ENCODE peak calls at places on chromosomes 2 and 18, in ten cellular contexts. A is substantia nigra; R is naive thymus-derived CD4-positive, alpha-beta T cell; Y is H9; J is endodermal cell; I is adrenal gland; X is PC-9; O is sigmoid colon; P is GM23248; V is OCI-LY7. U is an unnamed sample.

GRCh38 chr2:60383421-60384117 is 169.9 kb downstream of the BCL11A start:
- DNase-seq in A (no peak), R (no peak), Y (no peak), J (no peak), I (no peak), X (no peak), O (no peak), P (no peak), V (no peak), U (no peak)

GRCh38 chr2:241190291-241190981 is 2.0 kb downstream of the ANO7 start:
- DNase-seq in A (no peak), R (no peak), Y (peak; percentile 28), J (peak; percentile 54), I (no peak), X (no peak), O (no peak), P (no peak), V (no peak), U (no peak)

GRCh38 chr18:53056064-53056463 is 716.1 kb downstream of the DCC start:
- DNase-seq in A (no peak), R (no peak), Y (peak; percentile 37), J (peak; percentile 53), I (no peak), X (no peak), O (no peak), P (no peak), V (no peak), U (no peak)

GRCh38 chr2:150480241-150480640 is 7.2 kb downstream of the RND3 start:
- DNase-seq in A (no peak), R (no peak), Y (no peak), J (no peak), I (no peak), X (peak; percentile 78), O (peak; percentile 64), P (peak; percentile 85), V (no peak), U (peak; percentile 64)

GRCh38 chr2:202121532-202122166 is 48.6 kb downstream of the KIAA2012 start:
- DNase-seq in A (no peak), R (no peak), Y (no peak), J (no peak), I (no peak), X (no peak), O (no peak), P (no peak), V (no peak), U (no peak)

GRCh38 chr2:12167525-12168317 is 421.3 kb downstream of the LPIN1 start:
- DNase-seq in A (peak; percentile 68), R (no peak), Y (peak; percentile 54), J (peak; percentile 76), I (no peak), X (no peak), O (no peak), P (no peak), V (no peak), U (no peak)

GRCh38 chr18:23053756-23054457 is 81.4 kb upstream of the CABLES1 start:
- DNase-seq in A (no peak), R (no peak), Y (peak; percentile 87), J (peak; percentile 89), I (no peak), X (peak; percentile 80), O (no peak), P (peak; percentile 85), V (no peak), U (peak; percentile 13)

GRCh38 chr18:69528439-69528838 is 127.8 kb downstream of the DOK6 start:
- DNase-seq in A (no peak), R (no peak), Y (no peak), J (no peak), I (no peak), X (no peak), O (no peak), P (peak; percentile 20), V (no peak), U (no peak)

GRCh38 chr2:127024769-127025356 is 82.1 kb downstream of the BIN1 start:
- DNase-seq in A (peak; percentile 66), R (no peak), Y (peak; percentile 87), J (peak; percentile 94), I (no peak), X (no peak), O (peak; percentile 72), P (peak; percentile 70), V (no peak), U (peak; percentile 31)

GRCh38 chr2:217277646-217278048 is 417.8 kb upstream of the TNP1 start:
- DNase-seq in A (peak; percentile 43), R (no peak), Y (no peak), J (no peak), I (peak; percentile 41), X (peak; percentile 74), O (peak; percentile 83), P (peak; percentile 97), V (no peak), U (no peak)

GRCh38 chr18:79068299-79068945 is 772 bp upstream of the ATP9B start:
- DNase-seq in A (peak; percentile 44), R (no peak), Y (no peak), J (no peak), I (peak; percentile 27), X (no peak), O (no peak), P (peak; percentile 54), V (no peak), U (no peak)

GRCh38 chr2:98913916-98914712 is 21.9 kb downstream of the CRACDL start:
- DNase-seq in A (no peak), R (no peak), Y (no peak), J (peak; percentile 49), I (no peak), X (no peak), O (peak; percentile 50), P (no peak), V (no peak), U (peak; percentile 66)

GRCh38 chr2:98911376-98912154 is 24.5 kb downstream of the CRACDL start:
- DNase-seq in A (no peak), R (no peak), Y (no peak), J (peak; percentile 30), I (no peak), X (no peak), O (peak; percentile 60), P (peak; percentile 37), V (no peak), U (no peak)

GRCh38 chr2:98914713-98915580 is 21.1 kb downstream of the CRACDL start:
- DNase-seq in A (no peak), R (no peak), Y (no peak), J (peak; percentile 28), I (no peak), X (no peak), O (peak; percentile 45), P (no peak), V (no peak), U (no peak)

GRCh38 chr2:98912221-98912851 is 23.7 kb downstream of the CRACDL start:
- DNase-seq in A (no peak), R (no peak), Y (peak; percentile 26), J (peak; percentile 37), I (peak; percentile 79), X (no peak), O (peak; percentile 65), P (peak; percentile 96), V (no peak), U (peak; percentile 90)

GRCh38 chr2:98912957-98913915 is 22.8 kb downstream of the CRACDL start:
- DNase-seq in A (no peak), R (no peak), Y (no peak), J (peak; percentile 40), I (no peak), X (no peak), O (peak; percentile 48), P (peak; percentile 75), V (no peak), U (no peak)
- H3K27ac ChIP-seq in A (no peak overlapping the region), R (no peak overlapping the region), Y (no peak overlapping the region), J (no peak overlapping the region), I (no peak overlapping the region), X (no peak overlapping the region), O (no peak overlapping the region), P (peak overlapping the region; percentile 54), V (no peak overlapping the region), U (peak overlapping the region; percentile 67)

GRCh38 chr2:113127646-113128385 is 418 bp downstream of the IL1RN start:
- DNase-seq in A (no peak), R (no peak), Y (no peak), J (no peak), I (no peak), X (no peak), O (no peak), P (no peak), V (no peak), U (no peak)
- H3K27ac ChIP-seq in A (no peak overlapping the region), R (no peak overlapping the region), Y (no peak overlapping the region), J (no peak overlapping the region), I (no peak overlapping the region), X (no peak overlapping the region), O (no peak overlapping the region), P (no peak overlapping the region), V (no peak overlapping the region), U (no peak overlapping the region)

DNA sequence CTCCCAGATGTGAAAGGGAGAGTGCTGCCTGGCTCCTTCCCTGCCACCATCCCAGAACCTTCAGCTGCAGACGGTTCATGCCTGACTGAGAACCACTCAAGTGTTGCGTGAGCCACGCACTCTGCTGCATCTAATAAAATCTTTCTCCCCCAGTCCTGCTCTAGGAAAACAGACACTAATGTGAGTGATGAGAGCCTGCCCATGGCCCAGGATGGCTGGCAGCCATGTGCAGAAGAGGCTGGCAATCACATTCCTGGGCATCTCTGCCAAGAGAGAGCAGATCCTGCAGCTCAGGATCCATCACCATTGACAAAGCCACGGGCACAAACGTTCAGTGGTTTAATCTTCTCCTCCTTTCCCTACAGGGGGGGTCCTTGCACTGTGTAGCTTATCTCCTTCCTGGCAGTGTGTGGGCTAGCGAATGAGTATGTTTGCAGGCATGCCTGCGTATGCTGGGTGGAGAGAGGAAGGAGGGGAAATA is 477.5 kb downstream of the SLC4A3 start:
- DNase-seq in A (no peak), R (no peak), Y (no peak), J (peak; percentile 57), I (no peak), X (no peak), O (no peak), P (peak; percentile 94), V (no peak), U (no peak)
- H3K27ac ChIP-seq in A (no peak overlapping the region), R (no peak overlapping the region), Y (no peak overlapping the region), J (no peak overlapping the region), I (no peak overlapping the region), X (no peak overlapping the region), O (no peak overlapping the region), P (no peak overlapping the region), V (no peak overlapping the region), U (no peak overlapping the region)

GRCh38 chr2:37173741-37174140 is 14.7 kb downstream of the SULT6B1 start:
- DNase-seq in A (no peak), R (no peak), Y (no peak), J (no peak), I (no peak), X (no peak), O (no peak), P (no peak), V (no peak), U (no peak)

GRCh38 chr2:37167636-37168182 is 10.9 kb upstream of the EIF2AK2 start:
- DNase-seq in A (no peak), R (no peak), Y (no peak), J (no peak), I (no peak), X (peak; percentile 55), O (no peak), P (peak; percentile 36), V (no peak), U (no peak)

GRCh38 chr2:37171624-37171950 is 14.8 kb upstream of the EIF2AK2 start:
- DNase-seq in A (no peak), R (no peak), Y (no peak), J (no peak), I (no peak), X (no peak), O (no peak), P (no peak), V (no peak), U (no peak)

GRCh38 chr2:37164757-37165156 is 8.0 kb upstream of the EIF2AK2 start:
- DNase-seq in A (no peak), R (no peak), Y (no peak), J (no peak), I (no peak), X (no peak), O (no peak), P (no peak), V (no peak), U (no peak)

GRCh38 chr2:37168217-37168981 is 11.6 kb upstream of the EIF2AK2 start:
- DNase-seq in A (no peak), R (peak; percentile 42), Y (peak; percentile 52), J (peak; percentile 65), I (peak; percentile 31), X (no peak), O (no peak), P (peak; percentile 58), V (peak; percentile 60), U (peak; percentile 24)
- H3K27ac ChIP-seq in A (no peak overlapping the region), R (no peak overlapping the region), Y (no peak overlapping the region), J (no peak overlapping the region), I (no peak overlapping the region), X (no peak overlapping the region), O (no peak overlapping the region), P (no peak overlapping the region), V (no peak overlapping the region), U (no peak overlapping the region)

U was measured in body of pancreas.